ENCODE peak calls at places on chromosomes 6 and 20, in five cellular contexts. I is stomach, Z is IMR-90, N is upper lobe of left lung, P is endothelial cell of umbilical vein. C is an unnamed sample.

GRCh38 chr6:119240257-119241123 is 109.1 kb downstream of the MAN1A1 start:
- DNase-seq in I (no peak), Z (no peak), N (no peak), P (no peak), C (no peak)

GRCh38 chr20:8128291-8129046 is 3.6 kb upstream of the PLCB1 start:
- DNase-seq in I (no peak), Z (no peak), N (no peak), P (no peak), C (no peak)

GRCh38 chr6:135182993-135183531 is 2.0 kb downstream of the MYB start:
- DNase-seq in I (peak), Z (no peak), N (peak), P (no peak), C (no peak)

GRCh38 chr20:64137598-64138031 is 26.6 kb upstream of the MYT1 start:
- DNase-seq in I (no peak), Z (no peak), N (peak), P (no peak), C (no peak)

GRCh38 chr6:9620687-9621086 is 794.2 kb downstream of the TFAP2A start:
- DNase-seq in I (no peak), Z (no peak), N (no peak), P (no peak), C (no peak)

GRCh38 chr6:125528614-125529013 is 220.8 kb upstream of the HEY2 start:
- DNase-seq in I (no peak), Z (no peak), N (no peak), P (no peak), C (no peak)

GRCh38 chr6:43934803-43935602 is 165.0 kb downstream of the VEGFA start:
- DNase-seq in I (no peak), Z (no peak), N (peak), P (no peak), C (peak)

GRCh38 chr6:37819802-37820712 is 530 bp downstream of the ZFAND3 start:
- DNase-seq in I (peak), Z (peak), N (peak), P (peak), C (peak)

GRCh38 chr20:24102290-24102689 is 113.7 kb upstream of the GGTLC1 start:
- DNase-seq in I (no peak), Z (no peak), N (no peak), P (no peak), C (peak)

GRCh38 chr6:116997496-116997895 is 120.5 kb downstream of the RFX6 start:
- DNase-seq in I (no peak), Z (no peak), N (no peak), P (no peak), C (no peak)

GRCh38 chr6:41555326-41556300 is 9.4 kb downstream of the FOXP4 start:
- DNase-seq in I (no peak), Z (no peak), N (no peak), P (no peak), C (no peak)

GRCh38 chr6:43825187-43826115 is 55.4 kb downstream of the VEGFA start:
- DNase-seq in I (no peak), Z (no peak), N (peak), P (no peak), C (no peak)

GRCh38 chr6:130937942-130938604 is 110.9 kb downstream of the SMLR1 start:
- DNase-seq in I (no peak), Z (peak), N (no peak), P (no peak), C (no peak)

DNA sequence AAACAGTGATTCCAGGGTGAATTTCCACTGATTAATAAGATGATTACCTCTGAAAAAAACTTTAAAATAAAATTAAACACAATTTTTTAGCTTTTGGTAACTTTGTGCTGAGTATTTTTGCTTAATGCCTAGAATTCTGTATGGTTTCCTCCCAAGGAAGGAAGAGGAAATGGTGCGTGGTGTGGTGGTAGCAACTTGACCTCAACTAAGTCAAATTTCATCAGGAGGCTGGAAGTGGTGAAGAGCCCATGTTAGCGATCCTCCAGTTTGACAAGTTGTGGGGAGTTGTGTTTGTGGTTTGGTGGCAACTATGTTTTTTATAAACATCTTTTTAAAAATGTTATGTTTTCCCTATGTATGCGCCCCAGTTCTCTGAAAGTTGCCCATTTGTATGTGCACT is 5.0 kb upstream of the RTF2 start:
- DNase-seq in I (no peak), Z (no peak), N (no peak), P (no peak), C (no peak)
- TF ChIP-seq CTCF in I (no peak), Z (no peak), N (no peak), P (no peak), C (no peak)

GRCh38 chr6:144334150-144334708 is 49.1 kb downstream of the UTRN start:
- DNase-seq in I (no peak), Z (no peak), N (peak), P (no peak), C (no peak)
- H3K4me3 ChIP-seq in I (no peak), Z (no peak), N (no peak), P (no peak), C (no peak)

DNA sequence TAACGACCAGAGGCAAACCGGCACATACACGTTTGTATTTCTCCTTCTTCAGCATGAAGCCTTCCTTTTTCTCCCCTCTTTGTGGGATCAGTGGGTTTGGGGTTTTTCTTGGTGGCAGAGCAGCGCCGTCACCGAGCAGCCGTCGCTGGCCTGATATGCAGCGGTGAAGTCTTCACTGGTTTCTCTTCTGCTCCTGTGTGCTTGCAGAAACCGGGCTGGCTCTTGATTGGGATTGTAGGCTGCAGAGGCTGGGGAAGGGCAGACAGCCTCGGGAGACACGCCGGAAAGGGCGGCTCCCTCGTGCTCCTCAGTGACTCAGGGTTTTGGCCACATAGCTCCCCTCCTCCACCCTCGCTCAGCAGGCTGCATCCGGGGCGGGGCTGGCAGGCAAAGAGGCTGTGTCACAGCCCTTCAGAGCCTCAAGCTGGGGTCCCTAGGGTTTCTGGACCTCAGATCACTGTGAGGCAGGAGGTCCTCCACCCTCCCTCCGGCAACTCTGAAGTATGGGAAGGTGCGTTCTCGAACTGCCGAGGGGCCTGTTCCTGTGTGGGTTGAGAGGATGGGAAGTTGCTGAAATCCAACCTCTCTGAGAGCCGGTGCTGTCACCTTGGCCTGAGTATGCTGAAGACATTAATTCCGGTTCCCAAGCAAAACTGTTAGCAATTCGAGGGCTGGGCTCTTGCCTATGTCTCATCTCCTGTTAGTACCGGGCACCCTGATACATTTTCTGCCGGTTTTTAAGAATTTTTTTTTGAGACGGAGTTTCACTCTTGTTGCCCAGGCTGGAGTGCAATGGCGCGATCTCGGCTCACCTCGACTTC is 24.2 kb downstream of the NQO2 start:
- DNase-seq in I (peak), Z (peak), N (peak), P (peak), C (peak)
- TF ChIP-seq POLR2A in I (no peak), Z (no peak), N (peak), P (no peak), C (no peak)

GRCh38 chr6:21965953-21966539 is 330.8 kb downstream of the PRL start:
- DNase-seq in I (no peak), Z (no peak), N (no peak), P (no peak), C (no peak)
- TF ChIP-seq CTCF in I (no peak), Z (no peak), N (no peak), P (no peak), C (no peak)

DNA sequence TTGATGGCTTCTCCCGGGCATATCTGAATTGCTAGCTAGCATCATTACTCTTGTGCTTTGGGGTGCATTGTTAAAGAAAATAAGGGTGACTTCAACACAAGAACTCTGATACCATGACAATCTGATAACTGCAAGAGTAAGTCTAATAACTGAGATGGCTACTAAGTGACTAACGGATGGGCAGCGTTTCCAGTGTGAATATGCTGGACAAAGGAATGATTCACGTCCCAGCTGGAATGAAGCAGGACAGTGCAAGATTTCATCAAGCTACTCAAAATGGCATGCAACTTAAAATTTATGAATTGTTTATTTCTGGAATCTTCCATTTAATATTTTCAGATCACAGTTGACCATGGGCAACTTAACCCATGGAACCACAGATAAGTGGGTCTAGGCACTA is 31.7 kb downstream of the MOXD1 start:
- DNase-seq in I (no peak), Z (peak), N (no peak), P (no peak), C (no peak)
- H3K4me3 ChIP-seq in I (no peak), Z (no peak), N (no peak), P (no peak), C (no peak)